ENCODE peak calls at places on chromosomes 2 and 18, in four cellular contexts. One of them, this sample, is unnamed.

GRCh38 chr2:215870986-215871385 is 142.4 kb downstream of the MREG start:
- DNase-seq in endothelial cell of umbilical vein: no peak
- DNase-seq in adrenal gland: no peak
- DNase-seq in left ventricle myocardium inferior: no peak
- DNase-seq in this sample: no peak

GRCh38 chr2:128727914-128728313 is 409.2 kb upstream of the HS6ST1 start:
- DNase-seq in endothelial cell of umbilical vein: no peak
- DNase-seq in left ventricle myocardium inferior: no peak
- DNase-seq in adrenal gland: peak; percentile 88
- DNase-seq in this sample: no peak

GRCh38 chr2:120859814-120860578 is 124.3 kb downstream of the GLI2 start:
- DNase-seq in adrenal gland: no peak
- DNase-seq in endothelial cell of umbilical vein: no peak
- DNase-seq in left ventricle myocardium inferior: no peak
- DNase-seq in this sample: peak; percentile 30

GRCh38 chr2:171124512-171124911 is 36.2 kb downstream of the TLK1 start:
- DNase-seq in adrenal gland: no peak
- DNase-seq in endothelial cell of umbilical vein: no peak
- DNase-seq in left ventricle myocardium inferior: no peak
- DNase-seq in this sample: no peak

GRCh38 chr2:238987352-238987981 is 139.6 kb downstream of the TWIST2 start:
- DNase-seq in left ventricle myocardium inferior: no peak
- DNase-seq in endothelial cell of umbilical vein: no peak
- DNase-seq in adrenal gland: no peak
- DNase-seq in this sample: no peak

GRCh38 chr2:204228169-204228940 is 291.8 kb downstream of the ICOS start:
- DNase-seq in left ventricle myocardium inferior: no peak
- DNase-seq in endothelial cell of umbilical vein: peak; percentile 61
- DNase-seq in adrenal gland: no peak
- DNase-seq in this sample: no peak

GRCh38 chr2:3728104-3729054 is 25.0 kb downstream of the DCDC2C start:
- DNase-seq in endothelial cell of umbilical vein: peak; percentile 61
- DNase-seq in left ventricle myocardium inferior: no peak
- DNase-seq in adrenal gland: peak; percentile 60
- DNase-seq in this sample: no peak

GRCh38 chr18:13570856-13571495 is 155.4 kb downstream of the FAM210A start:
- DNase-seq in left ventricle myocardium inferior: no peak
- DNase-seq in endothelial cell of umbilical vein: no peak
- DNase-seq in adrenal gland: no peak
- DNase-seq in this sample: no peak

GRCh38 chr2:202032841-202033316 is 776 bp upstream of the FZD7 start:
- DNase-seq in left ventricle myocardium inferior: peak; percentile 54
- DNase-seq in endothelial cell of umbilical vein: peak; percentile 16
- DNase-seq in adrenal gland: no peak
- DNase-seq in this sample: peak; percentile 74

GRCh38 chr2:30144260-30144659 is 2.5 kb upstream of the YPEL5 start:
- DNase-seq in adrenal gland: no peak
- DNase-seq in endothelial cell of umbilical vein: no peak
- DNase-seq in left ventricle myocardium inferior: no peak
- DNase-seq in this sample: no peak

GRCh38 chr2:96239745-96240264 is 26.0 kb downstream of the TMEM127 start:
- DNase-seq in endothelial cell of umbilical vein: no peak
- DNase-seq in left ventricle myocardium inferior: no peak
- DNase-seq in adrenal gland: no peak
- DNase-seq in this sample: no peak

DNA sequence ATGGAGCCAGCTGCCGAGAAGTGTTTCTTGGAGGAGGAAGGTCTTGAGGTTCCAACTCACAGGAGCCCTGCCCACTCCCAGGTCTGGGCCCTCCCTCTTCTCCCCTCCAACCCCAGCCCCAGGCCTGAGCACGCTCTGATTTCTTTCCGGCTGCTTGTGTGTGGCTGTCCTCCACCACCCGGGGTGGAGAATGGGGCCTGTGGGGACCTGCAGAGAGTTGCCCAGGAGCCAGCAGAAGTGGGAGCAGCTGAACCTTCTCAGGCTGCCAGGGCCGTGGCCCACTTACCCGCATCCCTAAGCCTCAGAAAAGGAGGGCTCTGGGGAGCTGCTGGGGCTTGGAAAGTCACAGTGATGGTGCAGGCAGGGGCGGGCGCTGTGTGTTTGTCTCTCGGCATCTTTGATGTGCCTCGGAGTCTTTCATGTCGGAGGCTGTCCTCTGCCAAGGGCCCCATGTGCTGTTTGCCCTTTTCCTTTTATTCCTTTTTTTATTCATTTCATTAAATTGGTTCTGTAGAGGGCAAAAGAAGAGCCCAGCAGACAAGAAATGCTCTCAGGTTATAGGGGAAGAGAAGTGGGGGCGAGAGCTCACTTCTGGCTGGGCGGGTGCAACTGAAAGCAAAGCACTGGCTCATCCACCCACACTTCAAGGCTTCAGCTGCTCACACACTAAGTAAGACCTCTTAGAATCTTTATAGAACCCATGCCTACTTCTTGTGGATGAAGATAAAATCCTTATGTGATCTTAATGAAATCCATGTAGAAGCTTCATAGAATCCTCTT is 52.5 kb downstream of the SDC1 start:
- DNase-seq in endothelial cell of umbilical vein: no peak
- DNase-seq in left ventricle myocardium inferior: no peak
- DNase-seq in adrenal gland: no peak
- DNase-seq in this sample: peak; percentile 75
- H3K4me3 ChIP-seq in endothelial cell of umbilical vein: no peak overlapping the region
- H3K4me3 ChIP-seq in left ventricle myocardium inferior: no peak overlapping the region
- H3K4me3 ChIP-seq in adrenal gland: no peak overlapping the region
- H3K4me3 ChIP-seq in this sample: no peak overlapping the region

GRCh38 chr2:160372010-160372356 is 121.6 kb downstream of the RBMS1 start:
- DNase-seq in left ventricle myocardium inferior: no peak
- DNase-seq in endothelial cell of umbilical vein: no peak
- DNase-seq in adrenal gland: no peak
- DNase-seq in this sample: no peak

GRCh38 chr2:160371251-160372009 is 122.2 kb downstream of the RBMS1 start:
- DNase-seq in adrenal gland: no peak
- DNase-seq in left ventricle myocardium inferior: peak; percentile 32
- DNase-seq in endothelial cell of umbilical vein: peak; percentile 82
- DNase-seq in this sample: peak; percentile 55

GRCh38 chr2:160375037-160375436 is 118.6 kb downstream of the RBMS1 start:
- DNase-seq in left ventricle myocardium inferior: no peak
- DNase-seq in endothelial cell of umbilical vein: no peak
- DNase-seq in adrenal gland: no peak
- DNase-seq in this sample: no peak

GRCh38 chr2:160372585-160372984 is 121.0 kb downstream of the RBMS1 start:
- DNase-seq in left ventricle myocardium inferior: no peak
- DNase-seq in endothelial cell of umbilical vein: peak; percentile 89
- DNase-seq in adrenal gland: no peak
- DNase-seq in this sample: no peak

GRCh38 chr2:160373263-160374019 is 120.2 kb downstream of the RBMS1 start:
- DNase-seq in adrenal gland: no peak
- DNase-seq in endothelial cell of umbilical vein: peak; percentile 58
- DNase-seq in left ventricle myocardium inferior: no peak
- DNase-seq in this sample: no peak
- H3K4me1 ChIP-seq in adrenal gland: peaks cover 98% of the 10 kb centered on the region
- H3K4me1 ChIP-seq in endothelial cell of umbilical vein: peaks cover 94% of the 10 kb centered on the region
- H3K4me1 ChIP-seq in left ventricle myocardium inferior: peaks cover 100% of the 10 kb centered on the region
- H3K4me1 ChIP-seq in this sample: peaks cover 99% of the 10 kb centered on the region

GRCh38 chr2:222935688-222936298 is 75.0 kb downstream of the ACSL3 start:
- DNase-seq in endothelial cell of umbilical vein: no peak
- DNase-seq in left ventricle myocardium inferior: no peak
- DNase-seq in adrenal gland: no peak
- DNase-seq in this sample: no peak

GRCh38 chr2:222936705-222937104 is 75.9 kb downstream of the ACSL3 start:
- DNase-seq in adrenal gland: no peak
- DNase-seq in endothelial cell of umbilical vein: no peak
- DNase-seq in left ventricle myocardium inferior: no peak
- DNase-seq in this sample: no peak

GRCh38 chr2:222931659-222932058 is 70.8 kb downstream of the ACSL3 start:
- DNase-seq in adrenal gland: no peak
- DNase-seq in left ventricle myocardium inferior: no peak
- DNase-seq in endothelial cell of umbilical vein: no peak
- DNase-seq in this sample: no peak

GRCh38 chr2:222930862-222931261 is 70.0 kb downstream of the ACSL3 start:
- DNase-seq in endothelial cell of umbilical vein: peak; percentile 83
- DNase-seq in adrenal gland: no peak
- DNase-seq in left ventricle myocardium inferior: no peak
- DNase-seq in this sample: no peak

DNA sequence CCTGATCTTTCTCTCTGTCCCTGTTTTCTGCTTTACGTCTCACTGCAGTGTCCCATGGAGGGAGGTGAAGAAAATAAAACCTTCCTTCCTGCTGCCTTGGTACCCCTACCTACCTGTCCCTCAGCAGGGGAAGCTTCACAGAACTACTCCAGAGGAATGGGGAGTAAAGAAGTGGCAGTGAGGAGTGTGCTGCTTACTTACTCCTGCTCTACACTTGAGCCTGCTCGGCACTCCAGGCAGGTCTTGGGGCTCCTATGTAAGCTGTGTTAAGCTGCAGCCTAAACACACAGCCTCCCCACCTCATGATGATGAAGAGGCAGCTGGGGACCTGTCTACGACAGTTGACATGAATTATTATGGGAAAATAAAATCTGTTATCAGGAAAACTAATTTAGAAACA is 72.6 kb downstream of the ACSL3 start:
- DNase-seq in adrenal gland: no peak
- DNase-seq in left ventricle myocardium inferior: no peak
- DNase-seq in endothelial cell of umbilical vein: no peak
- DNase-seq in this sample: no peak
- H3K27ac ChIP-seq in adrenal gland: no peak overlapping the region
- H3K27ac ChIP-seq in left ventricle myocardium inferior: no peak overlapping the region
- H3K27ac ChIP-seq in endothelial cell of umbilical vein: no peak overlapping the region
- H3K27ac ChIP-seq in this sample: no peak overlapping the region

GRCh38 chr2:26914963-26915310 is 55.5 kb upstream of the MAPRE3 start:
- DNase-seq in left ventricle myocardium inferior: no peak
- DNase-seq in endothelial cell of umbilical vein: no peak
- DNase-seq in adrenal gland: no peak
- DNase-seq in this sample: no peak

GRCh38 chr2:26914286-26914962 is 56.0 kb upstream of the MAPRE3 start:
- DNase-seq in adrenal gland: no peak
- DNase-seq in left ventricle myocardium inferior: no peak
- DNase-seq in endothelial cell of umbilical vein: no peak
- DNase-seq in this sample: no peak

GRCh38 chr2:26910176-26910575 is 60.3 kb upstream of the MAPRE3 start:
- DNase-seq in left ventricle myocardium inferior: no peak
- DNase-seq in adrenal gland: no peak
- DNase-seq in endothelial cell of umbilical vein: no peak
- DNase-seq in this sample: no peak

GRCh38 chr2:26913599-26914285 is 56.7 kb upstream of the MAPRE3 start:
- DNase-seq in left ventricle myocardium inferior: no peak
- DNase-seq in endothelial cell of umbilical vein: no peak
- DNase-seq in adrenal gland: no peak
- DNase-seq in this sample: no peak

DNA sequence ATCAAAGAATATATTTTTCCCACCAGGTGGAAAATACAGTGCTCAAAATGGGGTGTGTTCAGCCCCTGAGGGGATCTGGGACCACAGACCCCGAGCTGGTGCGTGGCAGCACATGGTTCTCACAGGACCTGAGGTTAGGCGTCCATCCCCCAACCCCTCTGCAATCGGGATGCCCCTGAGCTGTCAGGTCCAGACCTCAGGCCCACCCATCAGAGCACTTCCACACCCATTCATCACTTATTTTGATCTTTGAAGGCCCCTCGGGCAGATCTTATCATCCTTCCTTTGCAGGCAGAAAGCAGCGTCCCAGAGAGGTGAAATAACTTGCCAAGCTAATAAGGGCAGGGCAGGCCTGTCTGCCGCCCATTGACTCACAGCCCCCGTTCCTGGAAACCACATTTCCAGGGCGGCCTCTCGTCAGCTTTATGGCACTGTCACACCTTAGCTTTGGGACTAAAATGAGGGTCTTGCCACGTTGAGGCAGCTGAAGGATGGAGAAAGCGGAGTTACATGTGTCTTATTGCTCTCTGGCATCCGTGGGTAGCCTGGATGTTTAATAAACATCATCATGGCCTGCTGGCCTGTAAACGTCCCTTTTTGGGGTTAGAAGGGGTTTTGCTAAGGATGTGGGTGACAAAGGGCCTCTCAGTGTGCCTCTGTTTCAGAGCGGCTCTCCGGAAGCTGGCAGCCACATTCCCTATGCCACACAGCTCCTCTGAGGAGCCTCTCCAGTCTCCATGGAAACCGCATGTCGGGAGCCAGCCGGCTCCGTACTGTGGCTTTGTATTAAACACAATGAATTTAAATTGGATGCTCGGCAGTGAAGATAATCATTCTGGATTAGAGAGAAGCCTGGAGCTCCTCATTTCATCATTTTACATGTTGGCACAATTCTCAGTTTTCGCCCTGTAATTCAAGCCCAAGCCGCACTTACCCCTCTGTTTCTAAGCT is 58.3 kb upstream of the MAPRE3 start:
- DNase-seq in adrenal gland: peak; percentile 78
- DNase-seq in endothelial cell of umbilical vein: no peak
- DNase-seq in left ventricle myocardium inferior: no peak
- DNase-seq in this sample: no peak
- H3K4me3 ChIP-seq in adrenal gland: no peak overlapping the region
- H3K4me3 ChIP-seq in endothelial cell of umbilical vein: no peak overlapping the region
- H3K4me3 ChIP-seq in left ventricle myocardium inferior: no peak overlapping the region
- H3K4me3 ChIP-seq in this sample: no peak overlapping the region

GRCh38 chr2:11749646-11750349 is 3.4 kb downstream of the LPIN1 start:
- DNase-seq in endothelial cell of umbilical vein: no peak
- DNase-seq in adrenal gland: no peak
- DNase-seq in left ventricle myocardium inferior: no peak
- DNase-seq in this sample: no peak
- H3K4me1 ChIP-seq in endothelial cell of umbilical vein: peaks cover 57% of the 10 kb centered on the region
- H3K4me1 ChIP-seq in adrenal gland: peaks cover 44% of the 10 kb centered on the region
- H3K4me1 ChIP-seq in left ventricle myocardium inferior: peaks cover 87% of the 10 kb centered on the region
- H3K4me1 ChIP-seq in this sample: peaks cover 83% of the 10 kb centered on the region

DNA sequence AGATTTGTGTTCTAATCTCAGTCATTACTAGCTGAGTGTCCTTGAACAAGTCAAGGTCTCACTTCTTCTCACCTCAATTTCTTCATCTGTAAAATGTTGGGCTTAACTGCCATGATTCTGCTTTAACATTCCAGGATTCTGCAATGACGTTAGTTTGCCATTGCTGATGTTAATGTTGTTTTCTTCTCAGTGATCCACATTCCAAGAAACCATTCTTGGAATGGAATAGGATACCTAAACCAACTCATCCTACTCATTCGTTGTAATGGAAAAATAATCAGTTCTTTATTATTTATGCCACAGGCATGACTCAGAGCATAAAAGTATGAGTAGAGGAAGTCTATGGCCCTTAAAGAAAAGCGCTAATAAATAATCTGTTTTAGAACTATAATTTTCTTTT is 140.2 kb upstream of the ETAA1 start:
- DNase-seq in endothelial cell of umbilical vein: no peak
- DNase-seq in left ventricle myocardium inferior: no peak
- DNase-seq in adrenal gland: no peak
- DNase-seq in this sample: no peak
- H3K27ac ChIP-seq in endothelial cell of umbilical vein: no peak overlapping the region
- H3K27ac ChIP-seq in left ventricle myocardium inferior: no peak overlapping the region
- H3K27ac ChIP-seq in adrenal gland: no peak overlapping the region
- H3K27ac ChIP-seq in this sample: no peak overlapping the region

This sample was measured in lower lobe of right lung.